ENCODE peak calls at places on chromosomes 7 and 10, in seven cellular contexts. V, I, O, T, Q, K and J are unnamed samples.

GRCh38 chr7:157876469-157877285 is 539.9 kb downstream of the DNAJB6 start:
- DNase-seq in I (no peak), Q (no peak), V (no peak), K (no peak), T (no peak), O (no peak), J (no peak)

GRCh38 chr10:51459476-51459875 is 239.9 kb downstream of the CSTF2T start:
- DNase-seq in K (no peak), Q (no peak), V (no peak), T (no peak), I (no peak), O (no peak), J (no peak)

GRCh38 chr7:78760620-78761355 is 692.7 kb downstream of the MAGI2 start:
- DNase-seq in Q (no peak), I (no peak), T (no peak), O (no peak), K (no peak), V (no peak), J (no peak)

GRCh38 chr10:91349381-91349780 is 60.8 kb upstream of the HECTD2 start:
- DNase-seq in I (no peak), T (no peak), O (no peak), Q (no peak), V (no peak), K (no peak), J (no peak)

GRCh38 chr7:93430917-93431588 is 143.5 kb downstream of the CALCR start:
- DNase-seq in I (no peak), V (no peak), O (no peak), Q (no peak), K (no peak), T (no peak), J (no peak)

GRCh38 chr10:95728535-95728934 is 27.4 kb upstream of the ENTPD1 start:
- DNase-seq in T (no peak), Q (no peak), V (no peak), O (no peak), K (no peak), I (no peak), J (no peak)

GRCh38 chr10:84994722-84995121 is 666.3 kb downstream of the CCSER2 start:
- DNase-seq in T (no peak), I (no peak), K (no peak), V (no peak), Q (no peak), O (no peak), J (no peak)

GRCh38 chr10:133150656-133151055 is 9.4 kb upstream of the KNDC1 start:
- DNase-seq in V (no peak), K (no peak), Q (no peak), O (no peak), T (no peak), I (no peak), J (no peak)

GRCh38 chr7:137386966-137387365 is 43.4 kb upstream of the PTN start:
- DNase-seq in Q (no peak), V (no peak), K (no peak), T (no peak), O (no peak), I (no peak), J (no peak)

GRCh38 chr10:112584276-112584675 is 137.3 kb downstream of the VTI1A start:
- DNase-seq in K (no peak), O (no peak), V (no peak), T (no peak), I (no peak), Q (no peak), J (no peak)

GRCh38 chr7:2011266-2012043 is 221.3 kb downstream of the MAD1L1 start:
- DNase-seq in K (no peak), V (peak; percentile 11), Q (no peak), T (peak; percentile 16), I (no peak), O (no peak), J (peak; percentile 5)

GRCh38 chr7:127833641-127834040 is 181.6 kb downstream of the SND1 start:
- DNase-seq in T (no peak), V (no peak), I (no peak), Q (no peak), O (no peak), K (no peak), J (no peak)

GRCh38 chr10:47256753-47257336 is 43.2 kb upstream of the GDF10 start:
- DNase-seq in T (no peak), I (no peak), Q (no peak), V (no peak), O (no peak), K (no peak), J (no peak)

GRCh38 chr10:84310470-84310869 is 17.9 kb upstream of the CCSER2 start:
- DNase-seq in K (no peak), V (no peak), O (no peak), I (no peak), Q (no peak), T (peak; percentile 25), J (no peak)

GRCh38 chr7:1941464-1942025 is 271.5 kb downstream of the ELFN1 start:
- DNase-seq in O (no peak), T (no peak), K (no peak), V (peak; percentile 14), I (no peak), Q (no peak), J (no peak)

GRCh38 chr10:86436963-86437362 is 70.4 kb upstream of the GRID1 start:
- DNase-seq in T (no peak), I (no peak), O (no peak), V (no peak), K (no peak), Q (no peak), J (no peak)

GRCh38 chr10:23530079-23530478 is 91.2 kb downstream of the OTUD1 start:
- DNase-seq in K (no peak), T (no peak), Q (no peak), I (no peak), O (no peak), V (no peak), J (no peak)

GRCh38 chr7:142104550-142105527 is 6.7 kb upstream of the MGAM2 start:
- DNase-seq in O (no peak), I (no peak), T (no peak), V (no peak), K (peak; percentile 37), Q (no peak), J (no peak)

GRCh38 chr7:20779041-20779440 is 7.6 kb downstream of the SP8 start:
- DNase-seq in I (no peak), K (no peak), T (no peak), Q (no peak), O (no peak), V (no peak), J (no peak)

GRCh38 chr7:20777377-20778062 is 9.2 kb downstream of the SP8 start:
- DNase-seq in O (no peak), I (no peak), T (no peak), V (no peak), K (no peak), Q (no peak), J (no peak)

GRCh38 chr7:20776214-20776875 is 10.3 kb downstream of the SP8 start:
- DNase-seq in Q (no peak), T (no peak), I (peak; percentile 51), V (no peak), K (no peak), O (no peak), J (no peak)

GRCh38 chr7:20776942-20777341 is 9.7 kb downstream of the SP8 start:
- DNase-seq in I (no peak), T (no peak), K (no peak), V (no peak), O (no peak), Q (no peak), J (no peak)

DNA sequence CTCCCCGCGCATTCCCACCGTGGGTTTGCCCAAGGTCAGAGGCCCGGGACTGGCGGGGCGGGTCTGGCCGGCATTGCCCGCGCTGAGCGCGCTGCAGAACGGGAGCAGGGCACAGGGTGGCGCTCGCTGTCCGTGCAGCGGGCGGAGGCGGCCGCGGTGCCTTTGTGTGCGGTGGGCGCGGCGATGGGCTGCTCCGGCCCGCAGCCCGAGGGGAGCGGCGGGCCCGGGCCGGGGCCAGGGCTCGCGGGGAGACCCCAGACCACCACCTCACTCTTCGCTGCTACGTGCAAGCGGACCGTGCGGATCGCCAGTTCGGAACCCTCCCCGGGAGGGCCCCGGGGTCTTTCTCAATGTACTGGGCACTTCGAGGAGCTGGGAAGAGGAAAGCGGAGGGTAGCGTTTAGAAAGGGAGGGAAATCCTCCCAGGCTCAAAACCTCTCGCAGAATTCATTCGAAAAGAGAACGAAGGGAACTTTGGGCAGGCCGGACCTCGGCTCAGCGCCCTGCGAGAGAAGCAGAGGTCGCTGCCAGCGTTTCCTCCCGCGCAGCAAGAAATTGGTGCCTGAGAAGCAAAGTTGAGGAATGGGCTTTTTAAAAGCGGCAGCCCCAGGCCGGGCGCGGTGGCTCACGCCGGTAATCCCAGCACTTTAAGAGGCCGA is 8.5 kb downstream of the SP8 start:
- DNase-seq in V (no peak), T (peak; percentile 61), O (no peak), I (peak; percentile 86), K (peak; percentile 42), Q (peak; percentile 25), J (no peak)
- TF ChIP-seq CTCF in V (peak; percentile 67), T (peak; percentile 55), O (no peak), I (peak; percentile 64), K (no peak), Q (peak; percentile 43), J (peak; percentile 73)

GRCh38 chr10:125161570-125162139 is 1.3 kb upstream of the CTBP2 start:
- DNase-seq in V (no peak), K (peak; percentile 30), O (no peak), Q (no peak), T (no peak), I (peak; percentile 42), J (no peak)
- TF ChIP-seq CTCF in V (no peak), K (no peak), O (peak; percentile 16), Q (peak; percentile 29), T (peak; percentile 13), I (peak; percentile 29), J (no peak)

DNA sequence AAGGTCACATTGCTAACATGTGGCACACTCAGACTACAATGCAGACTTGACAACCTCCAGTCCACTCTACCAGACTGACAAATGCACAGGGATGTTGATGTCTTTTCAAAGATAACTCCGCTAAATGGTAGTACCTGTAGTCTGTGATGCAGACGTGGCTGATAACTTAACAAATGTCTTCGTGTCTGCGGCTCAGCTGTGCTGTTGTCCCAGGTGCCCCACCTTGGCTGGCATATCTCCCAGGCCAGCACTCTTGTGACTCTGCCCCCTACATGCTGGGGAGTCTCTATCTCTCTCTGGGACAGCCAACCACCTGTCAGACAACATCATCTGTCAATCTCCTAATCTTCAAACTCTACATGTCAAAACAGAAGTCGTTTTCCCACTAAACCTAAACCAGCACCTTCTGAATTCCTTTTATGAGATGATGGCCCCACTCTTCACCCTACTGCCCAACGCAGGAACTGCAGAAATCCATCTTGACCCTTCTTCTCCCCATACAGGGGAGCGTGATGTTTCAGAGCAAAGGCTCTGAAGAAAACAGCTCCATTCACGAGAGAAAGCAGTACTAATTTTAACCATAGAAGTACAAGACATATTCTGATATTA is 156.4 kb downstream of the USP6NL start:
- DNase-seq in T (no peak), I (no peak), O (no peak), K (no peak), V (no peak), Q (no peak), J (no peak)
- TF ChIP-seq CTCF in T (peak; percentile 21), I (peak; percentile 32), O (no peak), K (no peak), V (peak; percentile 17), Q (peak; percentile 28), J (no peak)

DNA sequence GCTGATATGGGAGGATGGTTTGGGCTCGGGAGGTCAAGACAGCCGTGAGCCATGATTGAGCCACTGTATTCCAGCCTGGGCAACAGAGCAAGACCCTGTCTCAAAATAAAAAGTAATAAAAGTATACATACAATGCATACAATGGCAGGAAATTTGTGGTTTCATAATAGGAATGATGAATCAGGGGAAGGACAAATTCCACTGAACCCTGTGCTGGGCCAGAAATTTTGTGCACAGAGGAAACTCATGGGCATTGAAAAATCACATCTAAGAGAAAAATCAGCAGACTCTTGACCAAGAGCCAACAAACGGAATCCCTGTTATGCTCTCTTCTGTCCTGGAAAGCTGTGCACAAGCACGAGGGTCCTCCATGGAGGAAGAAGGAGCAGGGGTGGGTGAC is 35.1 kb downstream of the SEM1 start:
- DNase-seq in T (no peak), Q (no peak), K (no peak), I (no peak), O (no peak), V (no peak), J (no peak)
- TF ChIP-seq CTCF in T (no peak), Q (no peak), K (no peak), I (no peak), O (no peak), V (no peak), J (no peak)